ENCODE peak calls at places on chromosomes 11 and 22, in six cellular contexts. E is ELR, K is upper lobe of right lung, D is T follicular helper cell, X is pancreas, I is NCI-H345. J is an unnamed sample.

GRCh38 chr11:46677169-46677568 is 23.2 kb downstream of the ARHGAP1 start:
- DNase-seq in X (no peak), D (no peak), K (peak; percentile 58), E (no peak), I (no peak), J (peak; percentile 35)

GRCh38 chr11:118605116-118605867 is 2.1 kb upstream of the PHLDB1 start:
- DNase-seq in K (no peak), I (no peak), D (no peak), E (peak; percentile 56), X (no peak), J (peak; percentile 90)

GRCh38 chr11:121153472-121153871 is 52.4 kb downstream of the TECTA start:
- DNase-seq in D (no peak), E (no peak), X (no peak), K (no peak), I (peak; percentile 40), J (no peak)

GRCh38 chr11:32722255-32722654 is 72.2 kb downstream of the CCDC73 start:
- DNase-seq in D (no peak), E (peak; percentile 30), I (no peak), X (no peak), K (no peak), J (no peak)

GRCh38 chr11:132734217-132734616 is 798.1 kb downstream of the OPCML start:
- DNase-seq in E (peak; percentile 96), D (no peak), K (no peak), I (no peak), X (no peak), J (no peak)

GRCh38 chr11:532512-533048 is 2.8 kb downstream of the HRAS start:
- DNase-seq in D (no peak), X (no peak), I (no peak), E (peak; percentile 40), K (no peak), J (no peak)

GRCh38 chr11:59175104-59175503 is 3.2 kb downstream of the DTX4 start:
- DNase-seq in D (no peak), K (peak; percentile 68), E (no peak), X (no peak), I (no peak), J (no peak)

GRCh38 chr11:3139086-3139440 is 26.0 kb downstream of the OSBPL5 start:
- DNase-seq in K (no peak), I (no peak), D (no peak), X (no peak), E (no peak), J (no peak)

GRCh38 chr11:47524200-47524874 is 28.6 kb downstream of the CELF1 start:
- DNase-seq in I (no peak), X (no peak), K (no peak), D (peak; percentile 7), E (peak; percentile 34), J (no peak)

GRCh38 chr11:35237860-35238715 is 99.1 kb downstream of the CD44 start:
- DNase-seq in E (peak; percentile 72), I (peak; percentile 45), X (no peak), K (no peak), D (peak; percentile 25), J (peak; percentile 30)

GRCh38 chr22:32695451-32695891 is 106.0 kb upstream of the TIMP3 start:
- DNase-seq in I (no peak), E (peak; percentile 99), X (no peak), D (no peak), K (no peak), J (no peak)

GRCh38 chr11:14539867-14540475 is 19.8 kb upstream of the PSMA1 start:
- DNase-seq in X (no peak), I (no peak), D (no peak), E (no peak), K (no peak), J (no peak)

GRCh38 chr11:36564376-36565032 is 3.3 kb upstream of the RAG1 start:
- DNase-seq in E (peak; percentile 69), I (peak; percentile 68), X (peak; percentile 63), K (no peak), D (peak; percentile 22), J (peak; percentile 42)

GRCh38 chr11:71418643-71419042 is 29.6 kb downstream of the DHCR7 start:
- DNase-seq in X (no peak), K (no peak), E (no peak), D (no peak), I (peak; percentile 44), J (no peak)

GRCh38 chr11:125448136-125448535 is 47.9 kb downstream of the FEZ1 start:
- DNase-seq in X (no peak), K (no peak), D (no peak), I (no peak), E (peak; percentile 50), J (no peak)

GRCh38 chr11:70481625-70482528 is 83.5 kb downstream of the CTTN start:
- DNase-seq in E (peak; percentile 89), K (no peak), I (no peak), X (no peak), D (no peak), J (no peak)

J was measured in ovary.